ENCODE peak calls at places on chromosomes 6 and 20, in nine cellular contexts. One of them, this sample, is unnamed.

GRCh38 chr6:149060300-149060984 is 257.1 kb upstream of the TAB2 start:
- DNase-seq in smooth muscle cell of the brain vasculature: no peak
- DNase-seq in GM06990: peak
- DNase-seq in AG08396: no peak
- DNase-seq in activated naive CD4-positive, alpha-beta T cell treated with anti-CD3 and anti-CD28 coated beads, Interleukin-2, amount 50 U/mL, for 72 hours: peak
- DNase-seq in AG04450: no peak
- DNase-seq in NCI-H1092 treated with DMSO at 0.1 percent for 48 hours: peak
- DNase-seq in fibroblast of the aortic adventitia: no peak
- DNase-seq in uterus: no peak
- DNase-seq in this sample: no peak

GRCh38 chr20:25048519-25048952 is 9.4 kb downstream of the ACSS1 start:
- DNase-seq in smooth muscle cell of the brain vasculature: no peak
- DNase-seq in GM06990: no peak
- DNase-seq in AG08396: no peak
- DNase-seq in activated naive CD4-positive, alpha-beta T cell treated with anti-CD3 and anti-CD28 coated beads, Interleukin-2, amount 50 U/mL, for 72 hours: no peak
- DNase-seq in AG04450: no peak
- DNase-seq in NCI-H1092 treated with DMSO at 0.1 percent for 48 hours: no peak
- DNase-seq in fibroblast of the aortic adventitia: no peak
- DNase-seq in uterus: peak
- DNase-seq in this sample: no peak

GRCh38 chr6:150271501-150272263 is 97.1 kb upstream of the IYD start:
- DNase-seq in smooth muscle cell of the brain vasculature: no peak
- DNase-seq in GM06990: no peak
- DNase-seq in AG08396: no peak
- DNase-seq in activated naive CD4-positive, alpha-beta T cell treated with anti-CD3 and anti-CD28 coated beads, Interleukin-2, amount 50 U/mL, for 72 hours: no peak
- DNase-seq in AG04450: no peak
- DNase-seq in NCI-H1092 treated with DMSO at 0.1 percent for 48 hours: no peak
- DNase-seq in fibroblast of the aortic adventitia: peak
- DNase-seq in uterus: no peak
- DNase-seq in this sample: no peak

GRCh38 chr6:15327271-15327670 is 81.4 kb downstream of the JARID2 start:
- DNase-seq in smooth muscle cell of the brain vasculature: no peak
- DNase-seq in GM06990: peak
- DNase-seq in AG08396: no peak
- DNase-seq in activated naive CD4-positive, alpha-beta T cell treated with anti-CD3 and anti-CD28 coated beads, Interleukin-2, amount 50 U/mL, for 72 hours: no peak
- DNase-seq in AG04450: no peak
- DNase-seq in NCI-H1092 treated with DMSO at 0.1 percent for 48 hours: no peak
- DNase-seq in fibroblast of the aortic adventitia: peak
- DNase-seq in uterus: no peak
- DNase-seq in this sample: no peak

GRCh38 chr20:11585752-11586352 is 331.8 kb upstream of the BTBD3 start:
- DNase-seq in smooth muscle cell of the brain vasculature: no peak
- DNase-seq in GM06990: no peak
- DNase-seq in AG08396: no peak
- DNase-seq in activated naive CD4-positive, alpha-beta T cell treated with anti-CD3 and anti-CD28 coated beads, Interleukin-2, amount 50 U/mL, for 72 hours: no peak
- DNase-seq in AG04450: no peak
- DNase-seq in NCI-H1092 treated with DMSO at 0.1 percent for 48 hours: peak
- DNase-seq in fibroblast of the aortic adventitia: peak
- DNase-seq in uterus: no peak
- DNase-seq in this sample: peak

GRCh38 chr6:20572940-20573339 is 38.7 kb downstream of the CDKAL1 start:
- DNase-seq in smooth muscle cell of the brain vasculature: no peak
- DNase-seq in GM06990: no peak
- DNase-seq in AG08396: no peak
- DNase-seq in activated naive CD4-positive, alpha-beta T cell treated with anti-CD3 and anti-CD28 coated beads, Interleukin-2, amount 50 U/mL, for 72 hours: no peak
- DNase-seq in AG04450: no peak
- DNase-seq in NCI-H1092 treated with DMSO at 0.1 percent for 48 hours: no peak
- DNase-seq in fibroblast of the aortic adventitia: peak
- DNase-seq in uterus: no peak
- DNase-seq in this sample: peak

GRCh38 chr6:160358225-160359119 is 10.3 kb downstream of the SLC22A3 start:
- DNase-seq in smooth muscle cell of the brain vasculature: no peak
- DNase-seq in GM06990: no peak
- DNase-seq in AG08396: no peak
- DNase-seq in activated naive CD4-positive, alpha-beta T cell treated with anti-CD3 and anti-CD28 coated beads, Interleukin-2, amount 50 U/mL, for 72 hours: no peak
- DNase-seq in AG04450: no peak
- DNase-seq in NCI-H1092 treated with DMSO at 0.1 percent for 48 hours: no peak
- DNase-seq in fibroblast of the aortic adventitia: no peak
- DNase-seq in uterus: no peak
- DNase-seq in this sample: no peak

GRCh38 chr6:90284745-90285481 is 11.7 kb downstream of the BACH2 start:
- DNase-seq in smooth muscle cell of the brain vasculature: peak
- DNase-seq in GM06990: peak
- DNase-seq in AG08396: no peak
- DNase-seq in activated naive CD4-positive, alpha-beta T cell treated with anti-CD3 and anti-CD28 coated beads, Interleukin-2, amount 50 U/mL, for 72 hours: no peak
- DNase-seq in AG04450: no peak
- DNase-seq in NCI-H1092 treated with DMSO at 0.1 percent for 48 hours: no peak
- DNase-seq in fibroblast of the aortic adventitia: peak
- DNase-seq in uterus: no peak
- DNase-seq in this sample: no peak

GRCh38 chr20:2814587-2815051 is at the start of gene C20orf141:
- DNase-seq in smooth muscle cell of the brain vasculature: peak
- DNase-seq in GM06990: no peak
- DNase-seq in AG08396: peak
- DNase-seq in activated naive CD4-positive, alpha-beta T cell treated with anti-CD3 and anti-CD28 coated beads, Interleukin-2, amount 50 U/mL, for 72 hours: no peak
- DNase-seq in AG04450: peak
- DNase-seq in NCI-H1092 treated with DMSO at 0.1 percent for 48 hours: no peak
- DNase-seq in fibroblast of the aortic adventitia: peak
- DNase-seq in uterus: peak
- DNase-seq in this sample: peak

GRCh38 chr6:147203311-147204059 is 732 bp upstream of the STXBP5 start:
- DNase-seq in smooth muscle cell of the brain vasculature: peak
- DNase-seq in GM06990: peak
- DNase-seq in AG08396: peak
- DNase-seq in activated naive CD4-positive, alpha-beta T cell treated with anti-CD3 and anti-CD28 coated beads, Interleukin-2, amount 50 U/mL, for 72 hours: peak
- DNase-seq in AG04450: no peak
- DNase-seq in NCI-H1092 treated with DMSO at 0.1 percent for 48 hours: peak
- DNase-seq in fibroblast of the aortic adventitia: peak
- DNase-seq in uterus: peak
- DNase-seq in this sample: peak

GRCh38 chr6:161630674-161631073 is 356.8 kb upstream of the AGPAT4 start:
- DNase-seq in smooth muscle cell of the brain vasculature: no peak
- DNase-seq in GM06990: no peak
- DNase-seq in AG08396: no peak
- DNase-seq in activated naive CD4-positive, alpha-beta T cell treated with anti-CD3 and anti-CD28 coated beads, Interleukin-2, amount 50 U/mL, for 72 hours: no peak
- DNase-seq in AG04450: no peak
- DNase-seq in NCI-H1092 treated with DMSO at 0.1 percent for 48 hours: no peak
- DNase-seq in fibroblast of the aortic adventitia: no peak
- DNase-seq in uterus: no peak
- DNase-seq in this sample: no peak

GRCh38 chr6:52416629-52417151 is 3.5 kb upstream of the EFHC1 start:
- DNase-seq in smooth muscle cell of the brain vasculature: no peak
- DNase-seq in GM06990: peak
- DNase-seq in AG08396: peak
- DNase-seq in activated naive CD4-positive, alpha-beta T cell treated with anti-CD3 and anti-CD28 coated beads, Interleukin-2, amount 50 U/mL, for 72 hours: no peak
- DNase-seq in AG04450: no peak
- DNase-seq in NCI-H1092 treated with DMSO at 0.1 percent for 48 hours: peak
- DNase-seq in fibroblast of the aortic adventitia: peak
- DNase-seq in uterus: no peak
- DNase-seq in this sample: peak

GRCh38 chr6:2038096-2038495 is 207.3 kb downstream of the GMDS start:
- DNase-seq in smooth muscle cell of the brain vasculature: no peak
- DNase-seq in GM06990: no peak
- DNase-seq in AG08396: no peak
- DNase-seq in activated naive CD4-positive, alpha-beta T cell treated with anti-CD3 and anti-CD28 coated beads, Interleukin-2, amount 50 U/mL, for 72 hours: no peak
- DNase-seq in AG04450: no peak
- DNase-seq in NCI-H1092 treated with DMSO at 0.1 percent for 48 hours: no peak
- DNase-seq in fibroblast of the aortic adventitia: peak
- DNase-seq in uterus: no peak
- DNase-seq in this sample: no peak

GRCh38 chr6:13194852-13195251 is 133.5 kb downstream of the TBC1D7 start:
- DNase-seq in smooth muscle cell of the brain vasculature: peak
- DNase-seq in GM06990: peak
- DNase-seq in AG08396: peak
- DNase-seq in activated naive CD4-positive, alpha-beta T cell treated with anti-CD3 and anti-CD28 coated beads, Interleukin-2, amount 50 U/mL, for 72 hours: no peak
- DNase-seq in AG04450: peak
- DNase-seq in NCI-H1092 treated with DMSO at 0.1 percent for 48 hours: no peak
- DNase-seq in fibroblast of the aortic adventitia: peak
- DNase-seq in uterus: peak
- DNase-seq in this sample: peak

GRCh38 chr20:13478366-13478765 is 160.4 kb downstream of the TASP1 start:
- DNase-seq in smooth muscle cell of the brain vasculature: no peak
- DNase-seq in GM06990: no peak
- DNase-seq in AG08396: no peak
- DNase-seq in activated naive CD4-positive, alpha-beta T cell treated with anti-CD3 and anti-CD28 coated beads, Interleukin-2, amount 50 U/mL, for 72 hours: no peak
- DNase-seq in AG04450: no peak
- DNase-seq in NCI-H1092 treated with DMSO at 0.1 percent for 48 hours: no peak
- DNase-seq in fibroblast of the aortic adventitia: no peak
- DNase-seq in uterus: no peak
- DNase-seq in this sample: no peak

GRCh38 chr6:7763896-7764295 is 38.0 kb downstream of the BMP6 start:
- DNase-seq in smooth muscle cell of the brain vasculature: peak
- DNase-seq in GM06990: no peak
- DNase-seq in AG08396: no peak
- DNase-seq in activated naive CD4-positive, alpha-beta T cell treated with anti-CD3 and anti-CD28 coated beads, Interleukin-2, amount 50 U/mL, for 72 hours: no peak
- DNase-seq in AG04450: no peak
- DNase-seq in NCI-H1092 treated with DMSO at 0.1 percent for 48 hours: peak
- DNase-seq in fibroblast of the aortic adventitia: no peak
- DNase-seq in uterus: no peak
- DNase-seq in this sample: no peak

GRCh38 chr20:31602779-31603441 is 2.2 kb upstream of the ID1 start:
- DNase-seq in smooth muscle cell of the brain vasculature: peak
- DNase-seq in GM06990: peak
- DNase-seq in AG08396: no peak
- DNase-seq in activated naive CD4-positive, alpha-beta T cell treated with anti-CD3 and anti-CD28 coated beads, Interleukin-2, amount 50 U/mL, for 72 hours: peak
- DNase-seq in AG04450: no peak
- DNase-seq in NCI-H1092 treated with DMSO at 0.1 percent for 48 hours: no peak
- DNase-seq in fibroblast of the aortic adventitia: peak
- DNase-seq in uterus: no peak
- DNase-seq in this sample: peak

GRCh38 chr20:41299899-41300298 is 17.6 kb downstream of the ZHX3 start:
- DNase-seq in smooth muscle cell of the brain vasculature: no peak
- DNase-seq in GM06990: no peak
- DNase-seq in AG08396: no peak
- DNase-seq in activated naive CD4-positive, alpha-beta T cell treated with anti-CD3 and anti-CD28 coated beads, Interleukin-2, amount 50 U/mL, for 72 hours: no peak
- DNase-seq in AG04450: no peak
- DNase-seq in NCI-H1092 treated with DMSO at 0.1 percent for 48 hours: no peak
- DNase-seq in fibroblast of the aortic adventitia: no peak
- DNase-seq in uterus: no peak
- DNase-seq in this sample: peak

GRCh38 chr6:107550241-107550840 is 60.4 kb downstream of the SOBP start:
- DNase-seq in smooth muscle cell of the brain vasculature: no peak
- DNase-seq in GM06990: no peak
- DNase-seq in AG08396: no peak
- DNase-seq in activated naive CD4-positive, alpha-beta T cell treated with anti-CD3 and anti-CD28 coated beads, Interleukin-2, amount 50 U/mL, for 72 hours: no peak
- DNase-seq in AG04450: no peak
- DNase-seq in NCI-H1092 treated with DMSO at 0.1 percent for 48 hours: no peak
- DNase-seq in fibroblast of the aortic adventitia: no peak
- DNase-seq in uterus: no peak
- DNase-seq in this sample: no peak

GRCh38 chr6:139187489-139187888 is 52.6 kb downstream of the HECA start:
- DNase-seq in smooth muscle cell of the brain vasculature: no peak
- DNase-seq in GM06990: no peak
- DNase-seq in AG08396: no peak
- DNase-seq in activated naive CD4-positive, alpha-beta T cell treated with anti-CD3 and anti-CD28 coated beads, Interleukin-2, amount 50 U/mL, for 72 hours: no peak
- DNase-seq in AG04450: no peak
- DNase-seq in NCI-H1092 treated with DMSO at 0.1 percent for 48 hours: no peak
- DNase-seq in fibroblast of the aortic adventitia: no peak
- DNase-seq in uterus: no peak
- DNase-seq in this sample: no peak

GRCh38 chr6:116572162-116572561 is 858 bp downstream of the RWDD1 start:
- DNase-seq in smooth muscle cell of the brain vasculature: no peak
- DNase-seq in GM06990: no peak
- DNase-seq in AG08396: peak
- DNase-seq in activated naive CD4-positive, alpha-beta T cell treated with anti-CD3 and anti-CD28 coated beads, Interleukin-2, amount 50 U/mL, for 72 hours: no peak
- DNase-seq in AG04450: no peak
- DNase-seq in NCI-H1092 treated with DMSO at 0.1 percent for 48 hours: peak
- DNase-seq in fibroblast of the aortic adventitia: peak
- DNase-seq in uterus: no peak
- DNase-seq in this sample: peak

GRCh38 chr6:70998148-70998547 is 41.3 kb upstream of the B3GAT2 start:
- DNase-seq in smooth muscle cell of the brain vasculature: peak
- DNase-seq in GM06990: no peak
- DNase-seq in AG08396: no peak
- DNase-seq in activated naive CD4-positive, alpha-beta T cell treated with anti-CD3 and anti-CD28 coated beads, Interleukin-2, amount 50 U/mL, for 72 hours: no peak
- DNase-seq in AG04450: no peak
- DNase-seq in NCI-H1092 treated with DMSO at 0.1 percent for 48 hours: no peak
- DNase-seq in fibroblast of the aortic adventitia: no peak
- DNase-seq in uterus: no peak
- DNase-seq in this sample: no peak

GRCh38 chr6:72689107-72689954 is 67.5 kb downstream of the KCNQ5 start:
- DNase-seq in smooth muscle cell of the brain vasculature: no peak
- DNase-seq in GM06990: peak
- DNase-seq in AG08396: no peak
- DNase-seq in activated naive CD4-positive, alpha-beta T cell treated with anti-CD3 and anti-CD28 coated beads, Interleukin-2, amount 50 U/mL, for 72 hours: no peak
- DNase-seq in AG04450: no peak
- DNase-seq in NCI-H1092 treated with DMSO at 0.1 percent for 48 hours: no peak
- DNase-seq in fibroblast of the aortic adventitia: peak
- DNase-seq in uterus: no peak
- DNase-seq in this sample: no peak

GRCh38 chr6:137148291-137149076 is 25.0 kb downstream of the IL22RA2 start:
- DNase-seq in smooth muscle cell of the brain vasculature: no peak
- DNase-seq in GM06990: no peak
- DNase-seq in AG08396: no peak
- DNase-seq in activated naive CD4-positive, alpha-beta T cell treated with anti-CD3 and anti-CD28 coated beads, Interleukin-2, amount 50 U/mL, for 72 hours: no peak
- DNase-seq in AG04450: no peak
- DNase-seq in NCI-H1092 treated with DMSO at 0.1 percent for 48 hours: no peak
- DNase-seq in fibroblast of the aortic adventitia: peak
- DNase-seq in uterus: no peak
- DNase-seq in this sample: peak

GRCh38 chr6:2764610-2765165 is 505 bp upstream of the WRNIP1 start:
- DNase-seq in smooth muscle cell of the brain vasculature: no peak
- DNase-seq in GM06990: no peak
- DNase-seq in AG08396: peak
- DNase-seq in activated naive CD4-positive, alpha-beta T cell treated with anti-CD3 and anti-CD28 coated beads, Interleukin-2, amount 50 U/mL, for 72 hours: no peak
- DNase-seq in AG04450: no peak
- DNase-seq in NCI-H1092 treated with DMSO at 0.1 percent for 48 hours: peak
- DNase-seq in fibroblast of the aortic adventitia: peak
- DNase-seq in uterus: peak
- DNase-seq in this sample: peak

GRCh38 chr20:688809-689208 is 13.2 kb upstream of the SCRT2 start:
- DNase-seq in smooth muscle cell of the brain vasculature: no peak
- DNase-seq in GM06990: no peak
- DNase-seq in AG08396: no peak
- DNase-seq in activated naive CD4-positive, alpha-beta T cell treated with anti-CD3 and anti-CD28 coated beads, Interleukin-2, amount 50 U/mL, for 72 hours: no peak
- DNase-seq in AG04450: no peak
- DNase-seq in NCI-H1092 treated with DMSO at 0.1 percent for 48 hours: no peak
- DNase-seq in fibroblast of the aortic adventitia: no peak
- DNase-seq in uterus: no peak
- DNase-seq in this sample: peak

GRCh38 chr6:124927806-124928205 is 34.4 kb upstream of the RNF217 start:
- DNase-seq in smooth muscle cell of the brain vasculature: no peak
- DNase-seq in GM06990: no peak
- DNase-seq in AG08396: no peak
- DNase-seq in activated naive CD4-positive, alpha-beta T cell treated with anti-CD3 and anti-CD28 coated beads, Interleukin-2, amount 50 U/mL, for 72 hours: no peak
- DNase-seq in AG04450: peak
- DNase-seq in NCI-H1092 treated with DMSO at 0.1 percent for 48 hours: no peak
- DNase-seq in fibroblast of the aortic adventitia: peak
- DNase-seq in uterus: no peak
- DNase-seq in this sample: no peak

GRCh38 chr6:116511424-116512131 is at the start of gene CALHM5:
- DNase-seq in smooth muscle cell of the brain vasculature: peak
- DNase-seq in GM06990: no peak
- DNase-seq in AG08396: peak
- DNase-seq in activated naive CD4-positive, alpha-beta T cell treated with anti-CD3 and anti-CD28 coated beads, Interleukin-2, amount 50 U/mL, for 72 hours: no peak
- DNase-seq in AG04450: peak
- DNase-seq in NCI-H1092 treated with DMSO at 0.1 percent for 48 hours: no peak
- DNase-seq in fibroblast of the aortic adventitia: peak
- DNase-seq in uterus: peak
- DNase-seq in this sample: peak

GRCh38 chr6:105806486-105806920 is 279.6 kb upstream of the PRDM1 start:
- DNase-seq in smooth muscle cell of the brain vasculature: no peak
- DNase-seq in GM06990: no peak
- DNase-seq in AG08396: no peak
- DNase-seq in activated naive CD4-positive, alpha-beta T cell treated with anti-CD3 and anti-CD28 coated beads, Interleukin-2, amount 50 U/mL, for 72 hours: no peak
- DNase-seq in AG04450: no peak
- DNase-seq in NCI-H1092 treated with DMSO at 0.1 percent for 48 hours: no peak
- DNase-seq in fibroblast of the aortic adventitia: no peak
- DNase-seq in uterus: no peak
- DNase-seq in this sample: no peak

GRCh38 chr6:8131265-8131897 is 29.0 kb upstream of the EEF1E1 start:
- DNase-seq in smooth muscle cell of the brain vasculature: peak
- DNase-seq in GM06990: peak
- DNase-seq in AG08396: peak
- DNase-seq in activated naive CD4-positive, alpha-beta T cell treated with anti-CD3 and anti-CD28 coated beads, Interleukin-2, amount 50 U/mL, for 72 hours: no peak
- DNase-seq in AG04450: peak
- DNase-seq in NCI-H1092 treated with DMSO at 0.1 percent for 48 hours: peak
- DNase-seq in fibroblast of the aortic adventitia: peak
- DNase-seq in uterus: no peak
- DNase-seq in this sample: peak

GRCh38 chr20:41654884-41655283 is 36.7 kb upstream of the CHD6 start:
- DNase-seq in smooth muscle cell of the brain vasculature: no peak
- DNase-seq in GM06990: no peak
- DNase-seq in AG08396: peak
- DNase-seq in activated naive CD4-positive, alpha-beta T cell treated with anti-CD3 and anti-CD28 coated beads, Interleukin-2, amount 50 U/mL, for 72 hours: no peak
- DNase-seq in AG04450: no peak
- DNase-seq in NCI-H1092 treated with DMSO at 0.1 percent for 48 hours: no peak
- DNase-seq in fibroblast of the aortic adventitia: peak
- DNase-seq in uterus: no peak
- DNase-seq in this sample: no peak